ENCODE peak calls at places on chromosome 11, in four cellular contexts. I is HepG2, P is suprapubic skin, B is Panc1. X is an unnamed sample.

GRCh38 chr11:45335434-45335833 is 49.3 kb upstream of the SYT13 start:
- DNase-seq in P (no peak), B (no peak), I (no peak), X (no peak)

GRCh38 chr11:93131709-93132108 is 66.1 kb downstream of the SLC36A4 start:
- DNase-seq in I (peak), P (no peak), B (no peak), X (no peak)

GRCh38 chr11:315051-315481 is 1.2 kb downstream of the IFITM1 start:
- DNase-seq in B (no peak), P (no peak), I (peak), X (no peak)

GRCh38 chr11:573146-573759 is 3.0 kb upstream of the PHRF1 start:
- DNase-seq in I (peak), P (no peak), B (no peak), X (no peak)

GRCh38 chr11:119979716-119980115 is 158.2 kb downstream of the TRIM29 start:
- DNase-seq in B (no peak), I (no peak), P (no peak), X (no peak)

GRCh38 chr11:93686226-93686625 is 24.7 kb downstream of the CEP295 start:
- DNase-seq in I (no peak), P (no peak), B (no peak), X (no peak)

GRCh38 chr11:132969892-132970291 is 562.4 kb downstream of the OPCML start:
- DNase-seq in B (no peak), I (peak), P (no peak), X (no peak)

GRCh38 chr11:44133335-44133946 is 38.0 kb downstream of the EXT2 start:
- DNase-seq in I (peak), P (no peak), B (no peak), X (no peak)

GRCh38 chr11:68254421-68254820 is 17.4 kb downstream of the C11orf24 start:
- DNase-seq in B (no peak), I (no peak), P (no peak), X (no peak)

GRCh38 chr11:36273110-36273509 is 16.1 kb downstream of the COMMD9 start:
- DNase-seq in I (no peak), P (no peak), B (no peak), X (no peak)

GRCh38 chr11:114154271-114155047 is 94.9 kb downstream of the ZBTB16 start:
- DNase-seq in P (no peak), B (no peak), I (peak), X (no peak)

GRCh38 chr11:119680899-119681370 is 48.1 kb downstream of the NECTIN1 start:
- DNase-seq in P (no peak), I (no peak), B (no peak), X (peak)

GRCh38 chr11:135027461-135027860 is 615.4 kb upstream of the B3GAT1 start:
- DNase-seq in B (no peak), P (no peak), I (peak), X (peak)

GRCh38 chr11:17643506-17644405 is 75.6 kb upstream of the MYOD1 start:
- DNase-seq in P (no peak), I (no peak), B (no peak), X (no peak)

DNA sequence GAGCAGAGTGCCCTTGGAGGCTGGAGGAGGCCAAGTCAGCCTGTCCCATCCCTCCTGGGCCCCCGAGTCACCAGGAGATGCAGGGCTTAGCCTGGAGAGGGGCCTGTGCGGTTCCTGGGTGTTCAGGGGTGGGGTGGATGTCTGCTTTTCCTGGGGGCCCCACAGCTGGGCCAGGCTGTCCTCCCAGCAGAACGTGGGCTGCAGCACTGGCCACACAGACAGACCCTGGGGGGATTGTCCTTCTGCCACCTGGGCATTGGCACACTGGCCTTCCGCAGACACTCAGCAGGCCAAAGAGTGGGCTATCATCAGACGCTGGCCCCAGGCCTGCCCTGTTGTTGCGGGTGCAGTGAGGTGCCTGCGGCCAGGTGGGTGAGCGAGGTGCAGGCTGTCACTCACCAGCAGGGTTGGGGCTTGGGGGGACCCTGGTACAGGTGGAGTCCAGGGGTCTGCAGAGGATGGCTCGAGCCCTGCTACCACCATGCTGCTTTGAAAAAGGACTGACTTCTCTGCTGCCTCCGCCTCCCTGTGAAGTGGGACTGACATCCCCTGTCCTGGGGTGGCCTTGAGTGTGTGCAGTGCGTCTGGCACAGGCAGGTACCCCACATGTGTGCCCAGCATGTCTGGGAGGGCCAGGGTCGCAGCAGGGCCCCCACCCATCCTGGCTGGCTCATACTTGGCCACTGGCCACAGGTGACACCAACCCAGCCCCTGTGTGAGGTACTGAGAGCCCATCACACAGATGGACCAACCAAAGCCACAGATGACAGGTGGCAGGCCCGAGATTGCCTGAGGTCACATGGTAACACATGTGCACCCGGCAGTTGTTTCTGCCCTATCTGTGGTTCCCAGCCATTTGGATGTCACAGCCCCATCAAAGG is 39.0 kb upstream of the KCNQ1OT1 start:
- DNase-seq in P (no peak), I (no peak), B (no peak), X (no peak)
- TF ChIP-seq POLR2AphosphoS5 in P (no peak), I (no peak), B (no peak), X (no peak)

GRCh38 chr11:69285766-69286165 is 8.2 kb upstream of the MYEOV start:
- DNase-seq in I (no peak), P (no peak), B (no peak), X (no peak)

GRCh38 chr11:69286358-69287327 is 7.3 kb upstream of the MYEOV start:
- DNase-seq in B (no peak), P (no peak), I (no peak), X (no peak)

GRCh38 chr11:69290791-69291190 is 3.2 kb upstream of the MYEOV start:
- DNase-seq in B (no peak), I (no peak), P (no peak), X (no peak)

GRCh38 chr11:69288883-69289242 is 5.1 kb upstream of the MYEOV start:
- DNase-seq in B (no peak), P (no peak), I (no peak), X (no peak)

GRCh38 chr11:69287968-69288882 is 5.7 kb upstream of the MYEOV start:
- DNase-seq in B (no peak), P (no peak), I (peak), X (peak)
- H3K27ac ChIP-seq in B (no peak), P (no peak), I (no peak), X (peak)

GRCh38 chr11:123616505-123617198 is 37.8 kb downstream of the SCN3B start:
- DNase-seq in P (no peak), B (no peak), I (no peak), X (no peak)
- TF ChIP-seq POLR2AphosphoS5 in P (no peak), B (no peak), I (no peak), X (peak)

GRCh38 chr11:61071880-61072279 is 30.4 kb upstream of the CD5 start:
- DNase-seq in I (no peak), B (no peak), P (no peak), X (no peak)

GRCh38 chr11:61068581-61068980 is 33.7 kb upstream of the CD5 start:
- DNase-seq in B (no peak), P (peak), I (no peak), X (no peak)

GRCh38 chr11:61069427-61069826 is 32.9 kb upstream of the CD5 start:
- DNase-seq in B (no peak), P (peak), I (no peak), X (no peak)

GRCh38 chr11:61072316-61073109 is 29.8 kb upstream of the CD5 start:
- DNase-seq in B (no peak), P (no peak), I (no peak), X (no peak)

DNA sequence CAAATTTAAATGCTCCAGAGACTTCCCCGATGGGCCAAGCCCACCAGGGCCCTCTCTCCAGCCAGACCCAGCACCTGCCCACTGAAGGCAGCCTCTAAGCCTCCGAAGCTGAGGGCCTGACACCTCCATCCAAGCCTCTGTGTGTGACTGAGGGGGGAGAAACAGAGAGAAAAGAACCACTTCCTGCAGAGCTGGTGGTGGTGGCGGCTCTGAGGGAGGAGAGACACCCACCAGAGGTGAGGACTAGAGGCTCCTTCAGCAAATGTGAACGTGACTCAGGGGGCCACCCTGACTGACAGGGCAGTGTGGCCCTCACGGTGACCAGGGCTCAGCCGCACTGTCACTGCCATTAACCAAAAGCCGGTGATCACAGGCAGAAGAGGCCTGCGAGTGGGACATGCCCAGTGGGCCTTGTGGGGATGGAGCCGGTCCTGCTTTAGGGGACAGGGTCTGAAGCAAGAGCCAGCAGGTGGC is 31.0 kb upstream of the CD5 start:
- DNase-seq in I (no peak), B (no peak), P (no peak), X (no peak)
- H3K27ac ChIP-seq in I (no peak), B (no peak), P (peak), X (no peak)

GRCh38 chr11:76237914-76238313 is 31.6 kb upstream of the WNT11 start:
- DNase-seq in I (peak), P (no peak), B (no peak), X (no peak)

GRCh38 chr11:76234704-76235232 is 28.5 kb upstream of the WNT11 start:
- DNase-seq in P (no peak), B (no peak), I (no peak), X (peak)

GRCh38 chr11:76235233-76236091 is 29.2 kb upstream of the WNT11 start:
- DNase-seq in P (peak), I (peak), B (peak), X (peak)

GRCh38 chr11:76237041-76237649 is 30.8 kb upstream of the WNT11 start:
- DNase-seq in I (no peak), P (no peak), B (no peak), X (no peak)

DNA sequence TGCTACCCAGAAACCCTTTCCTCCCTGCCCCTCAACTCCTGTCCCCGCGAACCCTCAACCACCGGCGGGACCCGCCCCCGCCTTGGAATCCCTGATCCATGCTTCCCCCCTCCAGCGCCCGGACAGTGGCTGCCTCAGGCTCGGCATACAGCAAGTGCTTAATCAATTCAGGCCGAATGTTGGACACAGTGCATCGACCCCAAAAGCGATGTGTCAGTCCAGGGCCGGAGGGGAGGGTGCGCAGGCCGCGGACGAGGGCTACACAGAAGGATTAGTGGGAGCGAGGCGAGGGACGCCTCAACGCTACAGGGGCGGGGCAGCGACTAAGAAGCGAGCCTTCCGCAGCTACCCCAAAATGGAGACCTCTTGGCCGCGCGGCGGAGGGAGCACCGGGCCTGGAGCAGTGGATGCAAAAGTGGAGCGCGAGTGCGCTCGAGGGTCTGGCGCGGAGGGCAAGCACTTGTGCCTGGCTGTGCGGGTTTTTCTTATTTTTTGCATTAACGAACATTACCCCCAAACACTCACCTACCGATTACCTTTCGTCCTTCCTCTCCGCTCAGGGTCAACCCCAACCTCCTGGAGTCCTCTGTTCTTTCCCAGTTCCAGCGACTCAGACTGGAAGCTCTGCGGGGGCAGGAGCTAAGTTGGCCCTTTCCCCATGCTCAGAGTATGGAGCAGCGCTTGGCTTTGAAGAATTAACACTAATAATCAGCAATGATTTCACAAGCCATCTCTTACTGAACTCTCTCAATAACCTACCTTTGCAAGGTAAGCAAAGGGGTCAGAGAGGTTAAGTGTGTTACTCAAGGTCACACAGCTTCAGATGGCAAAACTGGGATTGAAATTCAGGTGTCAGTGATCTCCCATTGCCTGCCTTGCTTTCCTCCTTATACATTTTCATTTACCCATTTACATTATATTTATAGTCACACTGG is 30.1 kb upstream of the WNT11 start:
- DNase-seq in B (no peak), I (no peak), P (peak), X (peak)
- TF ChIP-seq POLR2AphosphoS5 in B (no peak), I (no peak), P (no peak), X (no peak)

DNA sequence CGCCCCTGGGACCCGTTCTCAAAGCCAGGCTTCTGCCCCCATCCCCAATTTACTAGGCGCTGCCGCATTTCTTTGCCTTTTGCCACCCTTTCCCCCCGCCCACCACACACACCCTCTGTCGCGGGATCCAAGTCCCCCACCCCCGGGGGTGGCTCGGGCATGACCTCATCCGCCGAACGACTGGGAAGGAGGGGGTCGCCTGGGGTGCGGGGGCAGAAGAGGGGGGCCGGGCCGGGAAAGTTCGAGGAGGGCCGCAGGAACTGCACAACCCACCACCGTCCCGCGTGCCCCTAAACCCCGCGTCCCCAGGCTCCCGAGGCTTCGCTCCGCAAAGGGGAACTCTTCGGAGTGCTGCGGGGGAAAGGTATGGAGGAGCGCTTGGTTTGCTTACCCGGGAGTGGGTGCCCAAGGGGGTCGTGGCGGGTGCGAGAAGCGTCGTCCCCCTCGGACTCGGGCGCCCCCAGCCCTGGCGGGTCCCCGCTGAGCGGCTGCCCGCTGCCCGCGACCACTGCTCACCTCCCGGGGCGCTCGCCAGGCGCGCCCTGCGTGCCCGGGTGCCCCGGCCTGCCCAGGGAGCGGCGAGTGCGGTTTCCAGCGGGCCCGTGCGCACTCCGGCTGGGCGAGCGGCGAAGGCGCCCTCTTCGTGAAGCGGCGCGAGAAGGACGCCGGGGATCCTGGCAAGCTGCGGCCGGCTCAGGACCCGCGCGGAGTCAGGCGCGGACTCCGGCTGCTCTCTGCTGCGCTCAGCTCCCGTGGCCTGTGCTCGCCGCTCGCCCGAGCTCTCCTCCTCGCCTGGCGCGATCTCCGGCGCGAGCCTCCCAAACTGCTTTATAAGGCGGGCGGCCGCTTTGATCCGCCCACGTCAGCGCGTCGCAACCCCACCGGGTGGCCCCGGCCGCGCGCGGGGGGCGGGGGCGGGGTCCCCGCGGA is 3.9 kb upstream of the WNT11 start:
- DNase-seq in I (no peak), B (no peak), P (no peak), X (peak)
- H3K27ac ChIP-seq in I (no peak), B (no peak), P (peak), X (no peak)

GRCh38 chr11:26726960-26727359 is 5.1 kb upstream of the SLC5A12 start:
- DNase-seq in B (no peak), I (no peak), P (no peak), X (no peak)
- TF ChIP-seq POLR2AphosphoS5 in B (no peak), I (no peak), P (no peak), X (no peak)

DNA sequence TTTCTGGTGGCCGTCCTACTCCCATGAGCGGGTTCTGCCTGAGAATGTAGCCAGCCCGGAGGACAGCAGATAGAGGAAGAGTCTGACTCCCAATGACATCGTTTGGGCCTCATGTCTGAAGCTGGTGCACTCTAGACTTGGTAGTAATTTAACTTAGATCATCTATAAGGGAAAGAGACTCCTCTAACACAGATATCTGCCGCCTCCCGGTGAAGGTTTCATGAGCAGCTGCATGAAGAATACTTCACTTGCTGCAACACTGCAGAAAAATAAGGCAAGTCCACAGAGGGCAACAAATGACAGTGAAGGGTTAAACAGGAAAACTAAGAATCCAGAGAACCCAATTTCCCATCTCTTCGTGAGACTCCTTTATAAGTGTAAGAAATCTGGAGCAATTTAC is 5.9 kb upstream of the ARL2 start:
- DNase-seq in I (no peak), P (no peak), B (no peak), X (no peak)
- H3K27ac ChIP-seq in I (no peak), P (no peak), B (no peak), X (no peak)

DNA sequence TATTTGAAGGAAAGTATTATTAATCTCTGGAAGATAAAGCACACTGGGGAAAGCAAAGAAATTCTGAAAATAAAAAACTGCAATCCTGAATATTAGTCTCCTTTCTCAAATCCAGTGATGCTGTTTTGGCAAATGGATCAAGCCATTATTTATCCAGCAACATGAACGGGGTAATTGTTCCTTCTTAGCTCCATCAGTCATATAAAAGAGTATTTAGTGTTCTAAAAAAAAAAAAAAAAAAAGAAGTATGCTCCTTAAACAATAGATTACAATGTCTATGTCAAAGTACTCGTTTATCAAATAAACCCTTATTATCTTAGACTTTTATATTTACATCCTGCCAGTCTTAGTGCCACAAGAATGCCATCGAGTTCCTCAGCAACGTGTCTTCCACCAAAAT is 1.3 kb downstream of the RDX start:
- DNase-seq in I (no peak), P (no peak), B (no peak), X (no peak)
- TF ChIP-seq POLR2AphosphoS5 in I (no peak), P (no peak), B (no peak), X (no peak)

GRCh38 chr11:24078056-24078455 is 418.8 kb upstream of the LUZP2 start:
- DNase-seq in I (no peak), B (no peak), P (no peak), X (no peak)
- H3K27ac ChIP-seq in I (no peak), B (no peak), P (no peak), X (no peak)